ENCODE peak calls at places on chromosome 4, in eight cellular contexts. S, P, U, M, Q, H, V and L are unnamed samples.
A peak's percentile ranks its signal among the peaks of the same experiment; 100 is the strongest.

GRCh38 chr4:100290585-100290984 is 100.3 kb upstream of the DDIT4L start:
- DNase-seq in S (no peak), P (no peak), U (no peak), M (no peak), Q (no peak), H (no peak), V (no peak), L (no peak)

GRCh38 chr4:91319869-91320268 is 983.9 kb upstream of the GRID2 start:
- DNase-seq in S (no peak), P (no peak), U (no peak), M (no peak), Q (no peak), H (no peak), V (no peak), L (no peak)

GRCh38 chr4:24775750-24776149 is 19.6 kb upstream of the SOD3 start:
- DNase-seq in S (no peak), P (no peak), U (no peak), M (no peak), Q (no peak), H (no peak), V (no peak), L (no peak)

GRCh38 chr4:184120549-184121127 is 97.0 kb downstream of the ENPP6 start:
- DNase-seq in S (no peak), P (no peak), U (no peak), M (no peak), Q (no peak), H (no peak), V (no peak), L (no peak)

GRCh38 chr4:157713342-157713741 is 459.5 kb downstream of the GASK1B start:
- DNase-seq in S (no peak), P (no peak), U (no peak), M (no peak), Q (no peak), H (no peak), V (no peak), L (no peak)

GRCh38 chr4:114998316-114998715 is 115.1 kb downstream of the NDST4 start:
- DNase-seq in S (no peak), P (no peak), U (no peak), M (no peak), Q (no peak), H (no peak), V (no peak), L (no peak)

GRCh38 chr4:146643812-146644401 is 5.2 kb downstream of the POU4F2 start:
- DNase-seq in S (no peak), P (no peak), U (no peak), M (no peak), Q (no peak), H (no peak), V (no peak), L (no peak)

GRCh38 chr4:70954032-70954431 is 39.4 kb upstream of the DCK start:
- DNase-seq in S (no peak), P (no peak), U (no peak), M (no peak), Q (no peak), H (no peak), V (no peak), L (no peak)

GRCh38 chr4:136861081-136861480 is 671.2 kb downstream of the PCDH18 start:
- DNase-seq in S (no peak), P (no peak), U (no peak), M (no peak), Q (no peak), H (no peak), V (no peak), L (no peak)

GRCh38 chr4:173014836-173015235 is 153.8 kb upstream of the GALNT7 start:
- DNase-seq in S (no peak), P (no peak), U (no peak), M (no peak), Q (no peak), H (no peak), V (no peak), L (no peak)

GRCh38 chr4:53929955-53930798 is 134.2 kb downstream of the CHIC2 start:
- DNase-seq in S (peak; percentile 49), P (peak; percentile 65), U (peak; percentile 13), M (peak; percentile 73), Q (no peak), H (peak; percentile 91), V (peak; percentile 35), L (peak; percentile 76)

GRCh38 chr4:106034205-106034604 is 138.9 kb downstream of the NPNT start:
- DNase-seq in S (no peak), P (no peak), U (no peak), M (no peak), Q (no peak), H (no peak), V (no peak), L (no peak)

DNA sequence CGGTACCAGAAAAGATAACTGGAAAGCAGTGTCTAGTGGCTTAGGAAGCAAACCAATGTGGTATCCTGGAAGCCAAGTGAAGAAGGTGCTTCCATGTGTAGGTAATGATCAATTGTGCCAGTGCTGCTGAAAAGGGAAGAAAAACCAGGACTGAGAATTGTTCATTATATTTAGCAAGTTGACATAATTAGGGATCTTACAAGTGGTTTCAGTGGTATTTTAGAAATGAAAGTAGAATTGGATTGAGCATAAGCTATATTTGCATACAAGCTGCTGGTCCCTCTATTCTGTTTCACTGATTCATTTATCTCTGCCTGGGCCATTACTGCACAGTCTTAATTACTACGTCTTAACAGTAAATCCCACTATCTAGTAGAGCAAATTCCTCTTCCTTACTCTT is 32.3 kb downstream of the PRDM8 start:
- DNase-seq in S (no peak), P (no peak), U (peak; percentile 60), M (no peak), Q (no peak), H (no peak), V (no peak), L (no peak)
- TF ChIP-seq POLR2A in S (no peak), P (no peak), U (no peak), M (no peak), Q (no peak), H (no peak), V (no peak), L (no peak)

DNA sequence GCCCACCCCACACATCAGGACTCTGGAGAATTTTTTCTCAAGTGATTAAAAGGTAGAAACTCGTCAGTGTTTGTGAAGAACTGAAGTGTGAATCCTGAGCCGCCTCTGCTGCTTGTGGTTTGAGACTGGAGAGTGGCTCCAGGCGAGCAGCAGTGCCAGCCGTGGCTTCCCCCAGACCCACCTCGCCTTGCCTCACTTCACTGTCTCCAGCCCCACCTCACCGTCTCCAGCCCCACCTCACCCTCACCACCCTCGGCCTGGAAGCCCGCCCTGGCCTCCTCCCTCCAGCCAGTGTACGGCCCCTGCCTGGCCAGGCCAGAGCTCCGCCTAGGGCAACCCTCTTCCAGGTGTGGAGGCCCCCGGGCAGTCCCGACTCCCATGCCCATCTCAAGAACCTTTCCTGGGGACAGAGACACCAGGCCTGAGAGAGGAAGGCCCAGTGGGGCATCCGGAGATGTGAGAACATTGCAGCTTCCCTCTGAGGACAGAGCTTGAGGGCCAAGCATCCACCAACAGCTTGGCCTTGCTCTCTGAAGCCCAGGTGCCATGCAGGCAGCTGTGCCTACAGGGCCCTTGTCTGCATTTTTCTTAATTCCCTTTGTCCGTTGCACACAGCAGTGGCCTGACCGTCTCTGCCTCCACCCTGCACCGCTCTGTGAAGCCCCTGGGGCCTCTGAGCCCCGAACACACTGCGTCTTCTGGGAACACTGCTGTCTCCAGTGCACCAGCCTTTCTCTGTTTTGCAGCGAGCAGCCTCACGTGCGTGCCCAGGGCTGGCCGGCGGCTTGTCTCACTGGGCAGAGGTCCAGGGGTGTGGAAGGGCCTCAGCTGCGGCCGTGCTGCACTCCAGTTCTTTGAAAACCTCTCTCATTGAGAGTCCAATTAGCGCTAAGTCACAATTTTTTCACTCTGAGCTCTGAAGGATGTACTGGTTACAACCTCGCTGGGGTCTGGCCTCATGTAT is 13.8 kb downstream of the SH3BP2 start:
- DNase-seq in S (no peak), P (no peak), U (no peak), M (peak; percentile 91), Q (no peak), H (peak; percentile 82), V (no peak), L (peak; percentile 79)
- TF ChIP-seq EP300 in S (no peak), P (no peak), U (no peak), M (no peak), Q (no peak), H (no peak), V (no peak), L (no peak)

GRCh38 chr4:27360651-27361347 is 500.2 kb downstream of the STIM2 start:
- DNase-seq in S (peak; percentile 3), P (no peak), U (no peak), M (no peak), Q (no peak), H (no peak), V (no peak), L (no peak)
- H3K4me3 ChIP-seq in S (no peak overlapping the region), P (no peak overlapping the region), U (no peak overlapping the region), M (no peak overlapping the region), Q (no peak overlapping the region), H (no peak overlapping the region), V (no peak overlapping the region), L (no peak overlapping the region)

GRCh38 chr4:38692421-38692820 is 28.4 kb downstream of the KLF3 start:
- DNase-seq in S (no peak), P (no peak), U (no peak), M (no peak), Q (no peak), H (no peak), V (no peak), L (no peak)
- TF ChIP-seq POLR2A in S (no peak), P (no peak), U (no peak), M (no peak), Q (no peak), H (no peak), V (peak; percentile 33), L (no peak)

GRCh38 chr4:40189997-40190396 is 6.8 kb upstream of the RHOH start:
- DNase-seq in S (no peak), P (no peak), U (no peak), M (peak; percentile 78), Q (no peak), H (no peak), V (no peak), L (peak; percentile 54)

GRCh38 chr4:40190465-40190864 is 6.4 kb upstream of the RHOH start:
- DNase-seq in S (no peak), P (no peak), U (no peak), M (no peak), Q (no peak), H (no peak), V (no peak), L (no peak)

GRCh38 chr4:40193018-40193571 is 3.7 kb upstream of the RHOH start:
- DNase-seq in S (no peak), P (no peak), U (no peak), M (no peak), Q (no peak), H (no peak), V (peak; percentile 27), L (no peak)

GRCh38 chr4:40192286-40193017 is 4.4 kb upstream of the RHOH start:
- DNase-seq in S (no peak), P (no peak), U (no peak), M (no peak), Q (no peak), H (no peak), V (no peak), L (no peak)

GRCh38 chr4:40190880-40191815 is 5.7 kb upstream of the RHOH start:
- DNase-seq in S (no peak), P (no peak), U (no peak), M (no peak), Q (no peak), H (no peak), V (no peak), L (no peak)
- TF ChIP-seq EP300 in S (no peak), P (peak; percentile 80), U (no peak), M (no peak), Q (no peak), H (no peak), V (no peak), L (no peak)